ENCODE peak calls at places on chromosomes 3 and 15, in nine cellular contexts. One of them, this sample, is unnamed.

GRCh38 chr3:154089416-154090115 is 31.6 kb upstream of the ARHGEF26 start:
- DNase-seq in left lung: no peak
- DNase-seq in hepatocyte: peak; percentile 28
- DNase-seq in esophagus squamous epithelium: no peak
- DNase-seq in heart right ventricle: no peak
- DNase-seq in iPS DF 6.9: no peak
- DNase-seq in CD4-positive, CD25-positive, alpha-beta regulatory T cell: no peak
- DNase-seq in tibial nerve: no peak
- DNase-seq in GM23248: no peak
- DNase-seq in this sample: no peak

GRCh38 chr3:191328383-191328962 is 721 bp upstream of the CCDC50 start:
- DNase-seq in left lung: no peak
- DNase-seq in hepatocyte: peak; percentile 28
- DNase-seq in esophagus squamous epithelium: no peak
- DNase-seq in heart right ventricle: no peak
- DNase-seq in iPS DF 6.9: no peak
- DNase-seq in CD4-positive, CD25-positive, alpha-beta regulatory T cell: no peak
- DNase-seq in tibial nerve: no peak
- DNase-seq in GM23248: no peak
- DNase-seq in this sample: no peak

GRCh38 chr15:92603743-92604470 is 51.7 kb downstream of the FAM174B start:
- DNase-seq in left lung: no peak
- DNase-seq in hepatocyte: no peak
- DNase-seq in esophagus squamous epithelium: no peak
- DNase-seq in heart right ventricle: no peak
- DNase-seq in iPS DF 6.9: no peak
- DNase-seq in CD4-positive, CD25-positive, alpha-beta regulatory T cell: no peak
- DNase-seq in tibial nerve: no peak
- DNase-seq in GM23248: peak; percentile 28
- DNase-seq in this sample: no peak

GRCh38 chr3:171489348-171489747 is 29.1 kb upstream of the TNIK start:
- DNase-seq in left lung: no peak
- DNase-seq in hepatocyte: no peak
- DNase-seq in esophagus squamous epithelium: no peak
- DNase-seq in heart right ventricle: no peak
- DNase-seq in iPS DF 6.9: no peak
- DNase-seq in CD4-positive, CD25-positive, alpha-beta regulatory T cell: no peak
- DNase-seq in tibial nerve: no peak
- DNase-seq in GM23248: peak; percentile 4
- DNase-seq in this sample: no peak

GRCh38 chr3:114794894-114795630 is 352.0 kb downstream of the ZBTB20 start:
- DNase-seq in left lung: no peak
- DNase-seq in hepatocyte: no peak
- DNase-seq in esophagus squamous epithelium: no peak
- DNase-seq in heart right ventricle: no peak
- DNase-seq in iPS DF 6.9: no peak
- DNase-seq in CD4-positive, CD25-positive, alpha-beta regulatory T cell: no peak
- DNase-seq in tibial nerve: no peak
- DNase-seq in GM23248: no peak
- DNase-seq in this sample: no peak

GRCh38 chr3:70811880-70812279 is 499.4 kb upstream of the MDFIC2 start:
- DNase-seq in left lung: no peak
- DNase-seq in hepatocyte: peak; percentile 15
- DNase-seq in esophagus squamous epithelium: no peak
- DNase-seq in heart right ventricle: peak; percentile 49
- DNase-seq in iPS DF 6.9: no peak
- DNase-seq in CD4-positive, CD25-positive, alpha-beta regulatory T cell: no peak
- DNase-seq in tibial nerve: peak; percentile 37
- DNase-seq in GM23248: peak; percentile 62
- DNase-seq in this sample: no peak

GRCh38 chr3:17258823-17259436 is 374.2 kb downstream of the PLCL2 start:
- DNase-seq in left lung: no peak
- DNase-seq in hepatocyte: peak; percentile 48
- DNase-seq in esophagus squamous epithelium: no peak
- DNase-seq in heart right ventricle: peak; percentile 5
- DNase-seq in iPS DF 6.9: no peak
- DNase-seq in CD4-positive, CD25-positive, alpha-beta regulatory T cell: peak; percentile 1
- DNase-seq in tibial nerve: no peak
- DNase-seq in GM23248: peak; percentile 58
- DNase-seq in this sample: no peak

GRCh38 chr15:67859331-67859946 is 19.6 kb upstream of the RNU6-1 start:
- DNase-seq in left lung: no peak
- DNase-seq in hepatocyte: no peak
- DNase-seq in esophagus squamous epithelium: no peak
- DNase-seq in heart right ventricle: no peak
- DNase-seq in iPS DF 6.9: no peak
- DNase-seq in CD4-positive, CD25-positive, alpha-beta regulatory T cell: no peak
- DNase-seq in tibial nerve: no peak
- DNase-seq in GM23248: no peak
- DNase-seq in this sample: no peak

GRCh38 chr3:158539414-158540014 is 31.5 kb upstream of the MLF1 start:
- DNase-seq in left lung: no peak
- DNase-seq in hepatocyte: peak; percentile 57
- DNase-seq in esophagus squamous epithelium: no peak
- DNase-seq in heart right ventricle: peak; percentile 21
- DNase-seq in iPS DF 6.9: peak; percentile 27
- DNase-seq in CD4-positive, CD25-positive, alpha-beta regulatory T cell: peak; percentile 6
- DNase-seq in tibial nerve: no peak
- DNase-seq in GM23248: peak; percentile 68
- DNase-seq in this sample: no peak

GRCh38 chr15:36468746-36469145 is 110.7 kb upstream of the CDIN1 start:
- DNase-seq in left lung: no peak
- DNase-seq in hepatocyte: peak; percentile 16
- DNase-seq in esophagus squamous epithelium: no peak
- DNase-seq in heart right ventricle: no peak
- DNase-seq in iPS DF 6.9: no peak
- DNase-seq in CD4-positive, CD25-positive, alpha-beta regulatory T cell: no peak
- DNase-seq in tibial nerve: no peak
- DNase-seq in GM23248: peak; percentile 43
- DNase-seq in this sample: no peak

GRCh38 chr3:119237299-119237698 is 3.4 kb downstream of the B4GALT4 start:
- DNase-seq in left lung: no peak
- DNase-seq in hepatocyte: no peak
- DNase-seq in esophagus squamous epithelium: no peak
- DNase-seq in heart right ventricle: no peak
- DNase-seq in iPS DF 6.9: no peak
- DNase-seq in CD4-positive, CD25-positive, alpha-beta regulatory T cell: no peak
- DNase-seq in tibial nerve: no peak
- DNase-seq in GM23248: peak; percentile 27
- DNase-seq in this sample: no peak

GRCh38 chr3:52606373-52607085 is 70.1 kb downstream of the UQCC5 start:
- DNase-seq in left lung: no peak
- DNase-seq in hepatocyte: peak; percentile 34
- DNase-seq in esophagus squamous epithelium: no peak
- DNase-seq in heart right ventricle: peak; percentile 28
- DNase-seq in iPS DF 6.9: no peak
- DNase-seq in CD4-positive, CD25-positive, alpha-beta regulatory T cell: no peak
- DNase-seq in tibial nerve: no peak
- DNase-seq in GM23248: peak; percentile 48
- DNase-seq in this sample: no peak
- H3K4me3 ChIP-seq in left lung: no peak overlapping the region
- H3K4me3 ChIP-seq in hepatocyte: no peak overlapping the region
- H3K4me3 ChIP-seq in esophagus squamous epithelium: no peak overlapping the region
- H3K4me3 ChIP-seq in heart right ventricle: no peak overlapping the region
- H3K4me3 ChIP-seq in iPS DF 6.9: no peak overlapping the region
- H3K4me3 ChIP-seq in CD4-positive, CD25-positive, alpha-beta regulatory T cell: no peak overlapping the region
- H3K4me3 ChIP-seq in tibial nerve: no peak overlapping the region
- H3K4me3 ChIP-seq in GM23248: no peak overlapping the region
- H3K4me3 ChIP-seq in this sample: no peak overlapping the region

DNA sequence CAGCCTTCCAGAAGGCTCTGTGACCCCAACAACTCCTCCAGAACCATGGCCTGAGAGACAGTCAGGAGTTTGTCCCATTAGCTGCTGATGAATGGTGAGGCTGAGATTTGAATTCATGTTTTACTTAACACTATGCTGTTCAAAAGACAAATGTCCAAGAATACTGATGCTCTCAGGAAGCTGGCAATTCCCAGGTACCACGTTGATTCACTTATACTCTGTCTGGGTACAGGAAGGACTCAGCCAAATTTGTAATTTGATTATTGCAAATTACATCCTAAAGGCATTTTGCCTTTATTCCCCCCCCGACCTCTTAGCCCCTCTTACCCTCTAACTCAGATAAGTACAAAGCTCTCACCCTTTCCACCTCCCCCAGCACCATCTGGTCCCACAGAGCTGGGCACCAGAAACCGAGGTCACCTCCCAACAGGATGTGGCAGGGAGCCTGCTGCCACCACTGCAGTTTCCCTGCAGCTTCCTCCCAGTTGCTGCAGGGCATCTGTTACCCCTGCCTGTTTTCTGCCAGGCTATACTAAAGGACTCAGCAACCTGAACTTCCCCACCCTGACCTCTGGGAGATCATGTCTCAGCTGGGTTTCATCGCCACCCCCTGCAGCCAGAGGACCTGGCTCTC is 33.6 kb downstream of the EAF1 start:
- DNase-seq in left lung: no peak
- DNase-seq in hepatocyte: no peak
- DNase-seq in esophagus squamous epithelium: no peak
- DNase-seq in heart right ventricle: no peak
- DNase-seq in iPS DF 6.9: no peak
- DNase-seq in CD4-positive, CD25-positive, alpha-beta regulatory T cell: no peak
- DNase-seq in tibial nerve: no peak
- DNase-seq in GM23248: no peak
- DNase-seq in this sample: no peak
- H3K27ac ChIP-seq in left lung: no peak overlapping the region
- H3K27ac ChIP-seq in hepatocyte: no peak overlapping the region
- H3K27ac ChIP-seq in esophagus squamous epithelium: no peak overlapping the region
- H3K27ac ChIP-seq in heart right ventricle: no peak overlapping the region
- H3K27ac ChIP-seq in iPS DF 6.9: no peak overlapping the region
- H3K27ac ChIP-seq in CD4-positive, CD25-positive, alpha-beta regulatory T cell: no peak overlapping the region
- H3K27ac ChIP-seq in tibial nerve: no peak overlapping the region
- H3K27ac ChIP-seq in GM23248: no peak overlapping the region
- H3K27ac ChIP-seq in this sample: no peak overlapping the region

GRCh38 chr15:71242292-71242691 is 127.0 kb downstream of the THSD4 start:
- DNase-seq in left lung: no peak
- DNase-seq in hepatocyte: no peak
- DNase-seq in esophagus squamous epithelium: no peak
- DNase-seq in heart right ventricle: no peak
- DNase-seq in iPS DF 6.9: no peak
- DNase-seq in CD4-positive, CD25-positive, alpha-beta regulatory T cell: no peak
- DNase-seq in tibial nerve: no peak
- DNase-seq in GM23248: no peak
- DNase-seq in this sample: no peak
- H3K4me3 ChIP-seq in left lung: no peak overlapping the region
- H3K4me3 ChIP-seq in hepatocyte: no peak overlapping the region
- H3K4me3 ChIP-seq in esophagus squamous epithelium: no peak overlapping the region
- H3K4me3 ChIP-seq in heart right ventricle: no peak overlapping the region
- H3K4me3 ChIP-seq in iPS DF 6.9: no peak overlapping the region
- H3K4me3 ChIP-seq in CD4-positive, CD25-positive, alpha-beta regulatory T cell: no peak overlapping the region
- H3K4me3 ChIP-seq in tibial nerve: no peak overlapping the region
- H3K4me3 ChIP-seq in GM23248: no peak overlapping the region
- H3K4me3 ChIP-seq in this sample: no peak overlapping the region

GRCh38 chr3:195117978-195118581 is 152.9 kb downstream of the XXYLT1 start:
- DNase-seq in left lung: no peak
- DNase-seq in hepatocyte: peak; percentile 86
- DNase-seq in esophagus squamous epithelium: no peak
- DNase-seq in heart right ventricle: no peak
- DNase-seq in iPS DF 6.9: no peak
- DNase-seq in CD4-positive, CD25-positive, alpha-beta regulatory T cell: no peak
- DNase-seq in tibial nerve: no peak
- DNase-seq in GM23248: no peak
- DNase-seq in this sample: no peak

GRCh38 chr3:195122261-195122660 is 148.7 kb downstream of the XXYLT1 start:
- DNase-seq in left lung: no peak
- DNase-seq in hepatocyte: no peak
- DNase-seq in esophagus squamous epithelium: no peak
- DNase-seq in heart right ventricle: no peak
- DNase-seq in iPS DF 6.9: no peak
- DNase-seq in CD4-positive, CD25-positive, alpha-beta regulatory T cell: no peak
- DNase-seq in tibial nerve: no peak
- DNase-seq in GM23248: no peak
- DNase-seq in this sample: no peak

GRCh38 chr3:195119461-195120198 is 151.3 kb downstream of the XXYLT1 start:
- DNase-seq in left lung: no peak
- DNase-seq in hepatocyte: peak; percentile 82
- DNase-seq in esophagus squamous epithelium: no peak
- DNase-seq in heart right ventricle: no peak
- DNase-seq in iPS DF 6.9: peak; percentile 39
- DNase-seq in CD4-positive, CD25-positive, alpha-beta regulatory T cell: no peak
- DNase-seq in tibial nerve: no peak
- DNase-seq in GM23248: no peak
- DNase-seq in this sample: no peak

GRCh38 chr3:195118671-195119070 is 152.3 kb downstream of the XXYLT1 start:
- DNase-seq in left lung: no peak
- DNase-seq in hepatocyte: no peak
- DNase-seq in esophagus squamous epithelium: no peak
- DNase-seq in heart right ventricle: no peak
- DNase-seq in iPS DF 6.9: no peak
- DNase-seq in CD4-positive, CD25-positive, alpha-beta regulatory T cell: no peak
- DNase-seq in tibial nerve: no peak
- DNase-seq in GM23248: no peak
- DNase-seq in this sample: no peak

GRCh38 chr3:195120199-195120556 is 150.8 kb downstream of the XXYLT1 start:
- DNase-seq in left lung: no peak
- DNase-seq in hepatocyte: no peak
- DNase-seq in esophagus squamous epithelium: no peak
- DNase-seq in heart right ventricle: no peak
- DNase-seq in iPS DF 6.9: no peak
- DNase-seq in CD4-positive, CD25-positive, alpha-beta regulatory T cell: no peak
- DNase-seq in tibial nerve: no peak
- DNase-seq in GM23248: no peak
- DNase-seq in this sample: no peak
- H3K27ac ChIP-seq in left lung: no peak overlapping the region
- H3K27ac ChIP-seq in hepatocyte: peak overlapping the region; percentile 93
- H3K27ac ChIP-seq in esophagus squamous epithelium: peak overlapping the region; percentile 75
- H3K27ac ChIP-seq in heart right ventricle: peak overlapping the region; percentile 47
- H3K27ac ChIP-seq in iPS DF 6.9: no peak overlapping the region
- H3K27ac ChIP-seq in CD4-positive, CD25-positive, alpha-beta regulatory T cell: no peak overlapping the region
- H3K27ac ChIP-seq in tibial nerve: peak overlapping the region; percentile 87
- H3K27ac ChIP-seq in GM23248: no peak overlapping the region
- H3K27ac ChIP-seq in this sample: no peak overlapping the region

DNA sequence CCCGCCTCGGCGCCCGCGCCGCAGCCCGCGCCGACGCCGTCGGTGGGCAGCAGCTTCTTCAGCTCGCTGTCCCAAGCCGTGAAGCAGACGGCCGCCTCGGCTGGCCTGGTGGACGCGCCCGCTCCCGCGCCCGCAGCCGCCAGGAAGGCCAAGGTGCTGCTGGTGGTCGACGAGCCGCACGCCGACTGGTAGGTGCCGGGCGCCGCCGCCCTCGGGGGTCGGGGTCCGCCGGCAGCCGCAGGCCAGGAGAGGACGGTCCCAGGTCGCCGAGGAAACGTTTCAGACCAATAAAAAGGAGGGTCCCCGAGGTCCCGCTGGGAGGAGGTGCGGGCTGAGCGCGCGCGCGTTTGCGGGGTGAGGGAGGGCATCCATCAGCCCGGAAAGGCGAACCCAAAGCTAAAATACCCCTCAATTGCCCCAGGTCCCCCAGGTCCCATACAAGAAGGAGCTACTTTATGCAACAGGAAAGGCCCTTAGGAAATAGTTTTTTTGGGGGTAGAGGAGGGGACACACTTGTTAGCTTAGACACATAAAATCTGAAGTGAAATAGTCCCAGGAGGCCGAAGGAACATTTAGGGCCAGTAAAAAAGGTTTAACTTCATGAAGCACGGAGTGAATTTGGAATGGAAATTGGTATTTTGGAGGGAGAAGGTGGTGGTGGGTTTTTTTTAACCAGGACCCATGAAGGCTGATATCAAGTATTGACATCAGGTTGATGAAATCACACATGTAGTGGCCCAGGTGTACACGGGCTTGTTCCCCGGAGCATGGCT is 739 bp downstream of the SYN2 start:
- DNase-seq in left lung: peak; percentile 67
- DNase-seq in hepatocyte: no peak
- DNase-seq in esophagus squamous epithelium: no peak
- DNase-seq in heart right ventricle: no peak
- DNase-seq in iPS DF 6.9: no peak
- DNase-seq in CD4-positive, CD25-positive, alpha-beta regulatory T cell: no peak
- DNase-seq in tibial nerve: no peak
- DNase-seq in GM23248: no peak
- DNase-seq in this sample: no peak
- H3K4me3 ChIP-seq in left lung: peak overlapping the region; percentile 38
- H3K4me3 ChIP-seq in hepatocyte: no peak overlapping the region
- H3K4me3 ChIP-seq in esophagus squamous epithelium: peak overlapping the region; percentile 67
- H3K4me3 ChIP-seq in heart right ventricle: no peak overlapping the region
- H3K4me3 ChIP-seq in iPS DF 6.9: peak overlapping the region; percentile 61
- H3K4me3 ChIP-seq in CD4-positive, CD25-positive, alpha-beta regulatory T cell: no peak overlapping the region
- H3K4me3 ChIP-seq in tibial nerve: no peak overlapping the region
- H3K4me3 ChIP-seq in GM23248: no peak overlapping the region
- H3K4me3 ChIP-seq in this sample: peak overlapping the region; percentile 62

This sample was measured in dorsolateral prefrontal cortex.